ENCODE peak calls at places on chromosomes 11 and 22, in six cellular contexts. One of them, this sample, is unnamed. For H3K4me1, the result is how much of the 10 kb centered on the place peaks cover.

GRCh38 chr22:41919357-41920224 is 4.7 kb upstream of the SHISA8 start:
- DNase-seq in OCI-LY7: peak
- DNase-seq in A549: no peak
- DNase-seq in pancreas: peak
- DNase-seq in endothelial cell of umbilical vein: no peak
- DNase-seq in small intestine: peak
- DNase-seq in this sample: peak

GRCh38 chr22:43652845-43653244 is 159.3 kb downstream of the EFCAB6 start:
- DNase-seq in OCI-LY7: no peak
- DNase-seq in A549: no peak
- DNase-seq in pancreas: no peak
- DNase-seq in endothelial cell of umbilical vein: no peak
- DNase-seq in small intestine: no peak
- DNase-seq in this sample: no peak

GRCh38 chr11:64000026-64000739 is 13.9 kb downstream of the OTUB1 start:
- DNase-seq in OCI-LY7: peak
- DNase-seq in A549: no peak
- DNase-seq in pancreas: peak
- DNase-seq in endothelial cell of umbilical vein: peak
- DNase-seq in small intestine: peak
- DNase-seq in this sample: no peak

GRCh38 chr22:23270212-23270733 is 90.0 kb downstream of the BCR start:
- DNase-seq in OCI-LY7: peak
- DNase-seq in A549: no peak
- DNase-seq in pancreas: no peak
- DNase-seq in endothelial cell of umbilical vein: no peak
- DNase-seq in small intestine: no peak
- DNase-seq in this sample: no peak

GRCh38 chr22:37972527-37972926 is 11.8 kb downstream of the SOX10 start:
- DNase-seq in OCI-LY7: no peak
- DNase-seq in A549: no peak
- DNase-seq in pancreas: no peak
- DNase-seq in endothelial cell of umbilical vein: no peak
- DNase-seq in small intestine: no peak
- DNase-seq in this sample: peak

GRCh38 chr11:124670732-124671131 is 2.8 kb downstream of the SIAE start:
- DNase-seq in OCI-LY7: peak
- DNase-seq in A549: no peak
- DNase-seq in pancreas: no peak
- DNase-seq in endothelial cell of umbilical vein: no peak
- DNase-seq in small intestine: no peak
- DNase-seq in this sample: no peak

GRCh38 chr11:129930306-129930705 is 34.9 kb upstream of the NFRKB start:
- DNase-seq in OCI-LY7: no peak
- DNase-seq in A549: no peak
- DNase-seq in pancreas: no peak
- DNase-seq in endothelial cell of umbilical vein: peak
- DNase-seq in small intestine: peak
- DNase-seq in this sample: no peak

GRCh38 chr11:84558085-84558905 is 1068.8 kb downstream of the DLG2 start:
- DNase-seq in OCI-LY7: peak
- DNase-seq in A549: peak
- DNase-seq in pancreas: no peak
- DNase-seq in endothelial cell of umbilical vein: peak
- DNase-seq in small intestine: peak
- DNase-seq in this sample: peak

GRCh38 chr22:49564666-49565515 is 262.8 kb downstream of the BRD1 start:
- DNase-seq in OCI-LY7: no peak
- DNase-seq in A549: no peak
- DNase-seq in pancreas: no peak
- DNase-seq in endothelial cell of umbilical vein: no peak
- DNase-seq in small intestine: no peak
- DNase-seq in this sample: no peak

GRCh38 chr22:50530280-50530856 is 556 bp upstream of the TYMP start:
- DNase-seq in OCI-LY7: peak
- DNase-seq in A549: peak
- DNase-seq in pancreas: peak
- DNase-seq in endothelial cell of umbilical vein: no peak
- DNase-seq in small intestine: peak
- DNase-seq in this sample: no peak

GRCh38 chr11:75637998-75638397 is 30.8 kb downstream of the MAP6 start:
- DNase-seq in OCI-LY7: no peak
- DNase-seq in A549: no peak
- DNase-seq in pancreas: no peak
- DNase-seq in endothelial cell of umbilical vein: no peak
- DNase-seq in small intestine: no peak
- DNase-seq in this sample: peak

GRCh38 chr22:44304354-44304753 is 8.4 kb downstream of the SHISAL1 start:
- DNase-seq in OCI-LY7: no peak
- DNase-seq in A549: no peak
- DNase-seq in pancreas: no peak
- DNase-seq in endothelial cell of umbilical vein: no peak
- DNase-seq in small intestine: no peak
- DNase-seq in this sample: no peak

GRCh38 chr11:46416656-46417055 is 25.1 kb upstream of the CHRM4 start:
- DNase-seq in OCI-LY7: no peak
- DNase-seq in A549: no peak
- DNase-seq in pancreas: no peak
- DNase-seq in endothelial cell of umbilical vein: no peak
- DNase-seq in small intestine: no peak
- DNase-seq in this sample: no peak

GRCh38 chr11:63762662-63763505 is 5.7 kb downstream of the ZFTA start:
- DNase-seq in OCI-LY7: no peak
- DNase-seq in A549: no peak
- DNase-seq in pancreas: peak
- DNase-seq in endothelial cell of umbilical vein: peak
- DNase-seq in small intestine: peak
- DNase-seq in this sample: peak

GRCh38 chr22:26722159-26722558 is 64.8 kb downstream of the MIAT start:
- DNase-seq in OCI-LY7: no peak
- DNase-seq in A549: peak
- DNase-seq in pancreas: no peak
- DNase-seq in endothelial cell of umbilical vein: no peak
- DNase-seq in small intestine: no peak
- DNase-seq in this sample: no peak

GRCh38 chr11:1532606-1533341 is 39.3 kb downstream of the DUSP8 start:
- DNase-seq in OCI-LY7: no peak
- DNase-seq in A549: no peak
- DNase-seq in pancreas: no peak
- DNase-seq in endothelial cell of umbilical vein: no peak
- DNase-seq in small intestine: no peak
- DNase-seq in this sample: no peak

DNA sequence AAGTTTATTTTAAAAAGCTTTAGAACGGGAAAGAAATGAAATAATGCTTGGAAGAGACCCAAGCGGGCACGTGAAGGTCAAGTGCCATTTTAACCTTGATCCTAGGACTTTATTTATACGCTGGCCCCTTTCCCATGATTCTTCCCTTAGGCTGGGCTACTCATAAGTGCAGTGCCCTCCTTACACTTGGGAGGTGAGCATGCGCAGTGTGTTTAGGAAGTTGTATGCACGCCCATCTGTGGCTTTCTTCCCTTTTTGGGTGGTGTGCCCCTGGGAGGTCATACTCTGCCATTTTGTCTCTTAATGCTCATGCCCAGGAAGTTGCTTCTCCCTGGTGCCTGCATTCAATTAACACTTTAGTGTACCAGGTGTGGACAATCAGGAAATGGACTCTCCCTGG is 239.7 kb downstream of the SWAP70 start:
- DNase-seq in OCI-LY7: no peak
- DNase-seq in A549: no peak
- DNase-seq in pancreas: no peak
- DNase-seq in endothelial cell of umbilical vein: no peak
- DNase-seq in small intestine: no peak
- DNase-seq in this sample: no peak
- H3K4me1 ChIP-seq in OCI-LY7: under half
- H3K4me1 ChIP-seq in A549: half or more
- H3K4me1 ChIP-seq in pancreas: under half
- H3K4me1 ChIP-seq in endothelial cell of umbilical vein: under half
- H3K4me1 ChIP-seq in small intestine: under half
- H3K4me1 ChIP-seq in this sample: under half

DNA sequence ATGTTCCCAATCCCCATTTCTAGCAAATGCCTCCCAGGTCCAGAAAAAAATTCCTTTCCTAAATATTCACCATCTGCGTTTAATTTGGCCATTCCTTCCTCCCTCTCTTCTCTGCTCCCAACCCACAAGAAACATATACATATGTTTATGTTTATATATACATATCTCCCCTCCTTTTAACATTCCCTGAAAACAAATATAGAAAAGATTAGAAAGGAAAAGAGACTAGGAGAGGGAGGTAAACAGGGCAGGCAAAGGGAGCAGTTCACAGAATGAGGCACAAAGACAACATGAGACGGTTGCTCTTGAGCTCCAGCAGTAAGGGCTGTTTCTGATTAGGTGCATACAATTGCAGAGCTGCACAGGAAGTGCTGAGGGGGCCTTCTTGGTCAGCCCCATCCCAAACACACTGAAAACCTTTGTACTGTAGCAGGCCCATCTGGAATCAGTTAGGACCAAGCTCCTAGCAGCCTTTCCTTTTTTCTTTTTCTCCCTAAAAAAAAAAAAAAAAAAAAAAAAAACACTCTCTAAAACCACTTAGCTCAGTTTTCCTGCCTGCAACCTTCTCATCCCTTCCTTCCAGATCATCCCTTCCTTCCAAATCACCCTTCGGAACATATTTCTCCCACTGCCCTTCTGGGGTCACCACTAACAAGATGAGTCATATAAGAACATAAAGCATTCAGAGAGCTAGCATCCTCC is 57.1 kb downstream of the RBFOX2 start:
- DNase-seq in OCI-LY7: peak
- DNase-seq in A549: no peak
- DNase-seq in pancreas: no peak
- DNase-seq in endothelial cell of umbilical vein: peak
- DNase-seq in small intestine: no peak
- DNase-seq in this sample: peak
- H3K4me1 ChIP-seq in OCI-LY7: under half
- H3K4me1 ChIP-seq in A549: under half
- H3K4me1 ChIP-seq in pancreas: under half
- H3K4me1 ChIP-seq in endothelial cell of umbilical vein: under half
- H3K4me1 ChIP-seq in small intestine: under half
- H3K4me1 ChIP-seq in this sample: under half

DNA sequence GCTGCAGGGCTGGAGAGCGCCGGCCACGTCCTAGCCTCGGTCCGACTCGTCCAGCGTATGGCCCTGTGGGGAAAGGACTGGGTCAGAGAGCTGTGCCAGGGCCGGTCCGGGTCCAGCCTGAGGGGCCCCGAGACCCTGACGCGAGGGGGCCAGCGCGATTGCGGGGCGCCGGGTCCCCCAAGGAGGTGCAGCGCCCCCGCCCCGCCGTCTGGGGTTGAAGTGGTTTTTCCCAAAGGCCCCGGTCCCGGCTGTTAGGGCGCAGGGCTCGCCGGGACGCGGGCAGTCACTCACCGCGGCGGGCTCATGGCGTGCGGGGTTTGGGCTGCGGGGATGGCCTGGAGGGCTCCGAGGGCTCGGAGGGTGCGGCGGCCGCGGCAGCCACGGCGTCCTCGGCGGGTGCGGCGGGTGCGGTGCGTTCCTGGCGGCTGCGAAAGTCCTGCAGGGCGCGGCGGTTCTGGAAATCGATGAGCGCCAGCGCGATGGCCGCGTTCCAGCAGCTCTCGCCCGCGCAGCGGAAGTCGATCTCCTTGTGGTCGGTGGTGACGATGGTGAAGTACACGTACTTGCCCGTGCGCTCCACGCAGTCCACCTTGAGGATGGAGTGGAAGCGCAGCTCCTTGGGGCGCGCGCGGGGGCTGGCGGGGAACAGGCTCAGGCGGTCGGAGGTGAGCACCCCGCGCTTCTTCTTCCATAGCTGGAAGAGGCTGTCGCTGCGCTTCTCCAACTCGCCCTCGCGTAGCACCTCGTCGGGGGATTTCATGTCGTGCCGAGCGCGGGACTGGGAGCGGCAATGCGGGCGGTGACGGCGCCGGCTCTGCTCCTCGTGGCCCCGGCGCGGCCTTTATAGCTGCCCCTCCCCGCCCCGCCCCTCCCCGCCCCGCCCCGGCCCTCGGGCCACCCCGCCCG is at the start of gene PHLDA2:
- DNase-seq in OCI-LY7: no peak
- DNase-seq in A549: peak
- DNase-seq in pancreas: peak
- DNase-seq in endothelial cell of umbilical vein: peak
- DNase-seq in small intestine: peak
- DNase-seq in this sample: no peak
- H3K4me1 ChIP-seq in OCI-LY7: under half
- H3K4me1 ChIP-seq in A549: under half
- H3K4me1 ChIP-seq in pancreas: under half
- H3K4me1 ChIP-seq in endothelial cell of umbilical vein: under half
- H3K4me1 ChIP-seq in small intestine: under half
- H3K4me1 ChIP-seq in this sample: under half

GRCh38 chr22:39935622-39936021 is 24.6 kb upstream of the TMA7B start:
- DNase-seq in OCI-LY7: no peak
- DNase-seq in A549: no peak
- DNase-seq in pancreas: no peak
- DNase-seq in endothelial cell of umbilical vein: no peak
- DNase-seq in small intestine: no peak
- DNase-seq in this sample: no peak

GRCh38 chr22:39932918-39933649 is 27.1 kb upstream of the TMA7B start:
- DNase-seq in OCI-LY7: peak
- DNase-seq in A549: peak
- DNase-seq in pancreas: peak
- DNase-seq in endothelial cell of umbilical vein: peak
- DNase-seq in small intestine: peak
- DNase-seq in this sample: peak

GRCh38 chr22:39932166-39932565 is 28.0 kb upstream of the TMA7B start:
- DNase-seq in OCI-LY7: no peak
- DNase-seq in A549: no peak
- DNase-seq in pancreas: no peak
- DNase-seq in endothelial cell of umbilical vein: no peak
- DNase-seq in small intestine: no peak
- DNase-seq in this sample: no peak

GRCh38 chr22:39935116-39935515 is 25.1 kb upstream of the TMA7B start:
- DNase-seq in OCI-LY7: no peak
- DNase-seq in A549: no peak
- DNase-seq in pancreas: no peak
- DNase-seq in endothelial cell of umbilical vein: no peak
- DNase-seq in small intestine: no peak
- DNase-seq in this sample: no peak

GRCh38 chr22:39933741-39934140 is 26.5 kb upstream of the TMA7B start:
- DNase-seq in OCI-LY7: peak
- DNase-seq in A549: no peak
- DNase-seq in pancreas: no peak
- DNase-seq in endothelial cell of umbilical vein: no peak
- DNase-seq in small intestine: no peak
- DNase-seq in this sample: no peak
- H3K4me1 ChIP-seq in OCI-LY7: under half
- H3K4me1 ChIP-seq in A549: under half
- H3K4me1 ChIP-seq in pancreas: under half
- H3K4me1 ChIP-seq in endothelial cell of umbilical vein: under half
- H3K4me1 ChIP-seq in small intestine: under half
- H3K4me1 ChIP-seq in this sample: under half

GRCh38 chr11:105100976-105101630 is 38.5 kb downstream of the CARD18 start:
- DNase-seq in OCI-LY7: no peak
- DNase-seq in A549: no peak
- DNase-seq in pancreas: no peak
- DNase-seq in endothelial cell of umbilical vein: no peak
- DNase-seq in small intestine: no peak
- DNase-seq in this sample: no peak
- H3K4me1 ChIP-seq in OCI-LY7: under half
- H3K4me1 ChIP-seq in A549: under half
- H3K4me1 ChIP-seq in pancreas: under half
- H3K4me1 ChIP-seq in endothelial cell of umbilical vein: under half
- H3K4me1 ChIP-seq in small intestine: under half
- H3K4me1 ChIP-seq in this sample: under half

GRCh38 chr11:118819687-118820086 is 28.7 kb upstream of the DDX6 start:
- DNase-seq in OCI-LY7: no peak
- DNase-seq in A549: no peak
- DNase-seq in pancreas: no peak
- DNase-seq in endothelial cell of umbilical vein: no peak
- DNase-seq in small intestine: no peak
- DNase-seq in this sample: no peak
- H3K4me1 ChIP-seq in OCI-LY7: half or more
- H3K4me1 ChIP-seq in A549: under half
- H3K4me1 ChIP-seq in pancreas: under half
- H3K4me1 ChIP-seq in endothelial cell of umbilical vein: under half
- H3K4me1 ChIP-seq in small intestine: under half
- H3K4me1 ChIP-seq in this sample: under half

This sample was measured in BE2C.